ENCODE peak calls at places on chromosomes 4 and X, in ten cellular contexts. Z is endothelial cell; J is NCI-H1092; U is GM06990; M is NCI-H2029 treated with DMSO at 0.1 percent for 48 hours; E is NCI-H1694 treated with DMSO at 0.1 percent for 48 hours; O is activated CD4-positive, CD25-positive, alpha-beta regulatory T cell; W is nucleus accumbens; T is nephron progenitor cell; A is amniotic stem cell. F is an unnamed sample.
A peak's percentile ranks its signal among the peaks of the same experiment; 100 is the strongest.

GRCh38 chr4:21276046-21276445 is 575.8 kb downstream of the PACRGL start:
- DNase-seq in U (no peak), W (no peak), O (no peak), Z (no peak), T (no peak), M (no peak), A (no peak), J (no peak), E (no peak), F (no peak)

GRCh38 chr4:88820723-88821368 is 123.2 kb upstream of the NAP1L5 start:
- DNase-seq in Z (no peak), M (peak; percentile 62), U (no peak), J (no peak), W (no peak), O (no peak), E (no peak), T (no peak), A (no peak), F (no peak)

GRCh38 chrX:7927259-7928167 is at the start of gene PNPLA4:
- DNase-seq in T (peak; percentile 76), A (peak; percentile 2), J (no peak), E (no peak), Z (peak; percentile 67), M (no peak), W (peak; percentile 69), O (peak; percentile 54), U (peak; percentile 97), F (peak; percentile 62)

GRCh38 chrX:129755779-129756650 is 17.2 kb downstream of the XPNPEP2 start:
- DNase-seq in M (no peak), W (no peak), E (no peak), Z (no peak), O (peak; percentile 14), T (peak; percentile 19), A (no peak), U (no peak), J (no peak), F (no peak)

GRCh38 chrX:29903365-29903764 is 312.0 kb upstream of the MAGEB2 start:
- DNase-seq in A (peak; percentile 1), O (no peak), U (no peak), T (no peak), W (no peak), E (no peak), M (no peak), J (no peak), Z (no peak), F (no peak)

GRCh38 chrX:38108364-38108763 is 102.0 kb downstream of the SYTL5 start:
- DNase-seq in Z (no peak), T (no peak), U (no peak), J (no peak), O (no peak), M (no peak), E (no peak), W (no peak), A (no peak), F (no peak)

GRCh38 chr4:5958199-5958735 is 60.0 kb downstream of the C4orf50 start:
- DNase-seq in J (no peak), U (no peak), T (no peak), Z (no peak), A (no peak), W (no peak), M (no peak), O (no peak), E (no peak), F (no peak)

GRCh38 chr4:188021548-188022249 is 26.1 kb downstream of the ZFP42 start:
- DNase-seq in M (no peak), Z (no peak), T (peak; percentile 23), W (no peak), J (no peak), E (no peak), O (no peak), U (no peak), A (no peak), F (no peak)

GRCh38 chr4:107094976-107095375 is 58.9 kb upstream of the DKK2 start:
- DNase-seq in M (no peak), J (no peak), E (no peak), Z (no peak), T (no peak), W (no peak), O (no peak), A (no peak), U (no peak), F (no peak)

GRCh38 chr4:53706422-53707032 is 115.2 kb upstream of the LNX1 start:
- DNase-seq in M (no peak), A (peak; percentile 30), W (no peak), Z (peak; percentile 27), E (peak; percentile 27), J (peak; percentile 15), T (peak; percentile 12), O (no peak), U (peak; percentile 40), F (peak; percentile 67)

GRCh38 chr4:25792200-25792791 is 70.5 kb downstream of the SEL1L3 start:
- DNase-seq in E (no peak), J (no peak), O (no peak), Z (peak; percentile 58), W (no peak), T (peak; percentile 25), M (peak; percentile 37), U (no peak), A (no peak), F (no peak)

GRCh38 chr4:168076989-168077725 is 15.2 kb upstream of the ANXA10 start:
- DNase-seq in J (peak; percentile 43), T (peak; percentile 80), Z (peak; percentile 80), M (peak; percentile 2), E (peak; percentile 30), U (no peak), W (peak; percentile 6), O (no peak), A (peak; percentile 25), F (peak; percentile 40)

GRCh38 chr4:150056569-150056968 is 21.7 kb upstream of the DCLK2 start:
- DNase-seq in J (no peak), U (no peak), T (no peak), W (no peak), M (no peak), A (no peak), Z (no peak), O (no peak), E (no peak), F (no peak)

GRCh38 chr4:22695917-22696316 is 3.2 kb downstream of the GBA3 start:
- DNase-seq in T (no peak), Z (no peak), U (no peak), M (no peak), E (no peak), A (no peak), O (no peak), J (no peak), W (no peak), F (no peak)

GRCh38 chr4:147958057-147958456 is 226.2 kb downstream of the ARHGAP10 start:
- DNase-seq in T (no peak), W (no peak), A (no peak), Z (no peak), E (no peak), M (no peak), O (no peak), U (no peak), J (no peak), F (no peak)

GRCh38 chr4:78517050-78517652 is 34.4 kb upstream of the ANXA3 start:
- DNase-seq in M (peak; percentile 6), W (no peak), Z (no peak), E (peak; percentile 45), A (peak; percentile 20), O (no peak), U (no peak), T (no peak), J (no peak), F (peak; percentile 59)

GRCh38 chr4:138658518-138658917 is 357.1 kb upstream of the NOCT start:
- DNase-seq in U (no peak), M (no peak), A (no peak), E (no peak), W (no peak), O (no peak), J (no peak), Z (no peak), T (no peak), F (no peak)

GRCh38 chr4:110149089-110149488 is 49.3 kb downstream of the ELOVL6 start:
- DNase-seq in O (no peak), U (no peak), T (no peak), W (no peak), J (no peak), Z (no peak), M (no peak), E (no peak), A (no peak), F (no peak)

GRCh38 chr4:74190919-74191397 is 33.0 kb downstream of the MTHFD2L start:
- DNase-seq in W (no peak), E (no peak), T (no peak), Z (no peak), O (no peak), M (peak; percentile 44), U (no peak), J (no peak), A (no peak), F (no peak)

GRCh38 chr4:40572692-40573287 is 56.9 kb downstream of the RBM47 start:
- DNase-seq in M (no peak), W (no peak), T (no peak), J (no peak), O (no peak), E (no peak), A (no peak), U (peak; percentile 64), Z (no peak), F (no peak)

GRCh38 chr4:183797445-183798248 is 107.5 kb upstream of the STOX2 start:
- DNase-seq in U (peak; percentile 22), J (no peak), M (no peak), Z (peak; percentile 42), E (no peak), A (no peak), W (no peak), O (no peak), T (peak; percentile 70), F (no peak)

GRCh38 chr4:107647591-107647990 is 72.4 kb downstream of the PAPSS1 start:
- DNase-seq in A (no peak), E (no peak), Z (no peak), W (no peak), T (no peak), U (no peak), M (no peak), J (no peak), O (no peak), F (no peak)

GRCh38 chr4:185640809-185641675 is 105.7 kb upstream of the PDLIM3 start:
- DNase-seq in Z (no peak), A (peak; percentile 63), M (no peak), E (peak; percentile 73), J (peak; percentile 62), W (no peak), U (no peak), O (no peak), T (no peak), F (peak; percentile 2)

GRCh38 chrX:37302569-37302968 is 46.6 kb upstream of the PRRG1 start:
- DNase-seq in J (no peak), T (no peak), E (peak; percentile 20), Z (peak; percentile 26), O (no peak), U (no peak), M (no peak), A (no peak), W (peak; percentile 4), F (no peak)

GRCh38 chr4:38563703-38564490 is 100.1 kb upstream of the KLF3 start:
- DNase-seq in J (peak; percentile 11), O (no peak), W (peak; percentile 30), E (peak; percentile 59), M (peak; percentile 49), Z (no peak), T (no peak), A (no peak), U (no peak), F (peak; percentile 56)

GRCh38 chrX:19902110-19902509 is 14.7 kb upstream of the SH3KBP1 start:
- DNase-seq in U (no peak), J (no peak), T (no peak), A (no peak), Z (no peak), E (no peak), W (no peak), M (no peak), O (no peak), F (no peak)

GRCh38 chr4:37243061-37243460 is 1.5 kb upstream of the NWD2 start:
- DNase-seq in U (no peak), W (no peak), O (no peak), A (no peak), T (peak; percentile 7), E (no peak), M (no peak), Z (peak; percentile 12), J (no peak), F (no peak)

GRCh38 chr4:128287159-128287870 is at the start of gene PGRMC2:
- DNase-seq in Z (no peak), M (no peak), J (peak; percentile 26), U (no peak), W (no peak), E (no peak), A (no peak), T (no peak), O (peak; percentile 14), F (no peak)